ENCODE peak calls at places on chromosomes 3 and 15, in six cellular contexts. H is IMR-90, Q is lower lobe of right lung, O is HCT116, M is ovary, S is neural progenitor cell. I is an unnamed sample.

GRCh38 chr3:129650256-129650872 is 43.9 kb upstream of the PLXND1 start:
- DNase-seq in M (peak; percentile 82), H (peak; percentile 84), S (peak; percentile 75), Q (peak; percentile 57), O (peak; percentile 65), I (no peak)

GRCh38 chr15:59189224-59189623 is 17.4 kb upstream of the LDHAL6B start:
- DNase-seq in O (no peak), H (no peak), Q (no peak), S (no peak), M (no peak), I (no peak)

GRCh38 chr3:5264093-5264610 is 76.6 kb downstream of the EDEM1 start:
- DNase-seq in H (peak; percentile 21), M (no peak), O (no peak), Q (no peak), S (peak; percentile 19), I (no peak)

GRCh38 chr15:65421360-65422215 is 1.2 kb downstream of the IGDCC4 start:
- DNase-seq in O (no peak), H (peak; percentile 73), M (peak; percentile 75), Q (no peak), S (peak; percentile 99), I (peak; percentile 29)

GRCh38 chr3:144636833-144637232 is 665.2 kb downstream of the DIPK2A start:
- DNase-seq in S (peak; percentile 62), M (no peak), Q (no peak), O (peak; percentile 43), H (no peak), I (no peak)

GRCh38 chr3:197297476-197298340 is 704 bp downstream of the DLG1 start:
- DNase-seq in O (peak; percentile 68), H (peak; percentile 82), S (peak; percentile 96), M (peak; percentile 84), Q (peak; percentile 93), I (peak; percentile 89)

GRCh38 chr3:122493296-122493695 is 21.4 kb downstream of the KPNA1 start:
- DNase-seq in M (no peak), S (no peak), H (peak; percentile 47), Q (no peak), O (no peak), I (no peak)

GRCh38 chr15:25795712-25796111 is 67.4 kb downstream of the ATP10A start:
- DNase-seq in S (no peak), Q (no peak), O (no peak), M (no peak), H (no peak), I (no peak)

GRCh38 chr3:186060222-186060621 is 48.7 kb downstream of the ETV5 start:
- DNase-seq in O (no peak), M (no peak), H (no peak), Q (no peak), S (no peak), I (no peak)

GRCh38 chr3:39376929-39377634 is 6.1 kb upstream of the SLC25A38 start:
- DNase-seq in Q (no peak), O (no peak), S (no peak), H (no peak), M (no peak), I (no peak)

GRCh38 chr3:154791611-154792010 is 288.5 kb upstream of the MME start:
- DNase-seq in H (no peak), Q (no peak), S (no peak), M (no peak), O (no peak), I (no peak)

GRCh38 chr3:87047857-87048256 is 56.9 kb upstream of the VGLL3 start:
- DNase-seq in O (no peak), H (no peak), M (no peak), Q (no peak), S (no peak), I (no peak)

GRCh38 chr3:10392906-10393461 is 72.1 kb upstream of the SEC13 start:
- DNase-seq in H (no peak), S (no peak), Q (no peak), M (no peak), O (no peak), I (no peak)
- H3K4me1 ChIP-seq in H (no peaks in the 10 kb centered on the region), S (no peaks in the 10 kb centered on the region), Q (no peaks in the 10 kb centered on the region), M (no peaks in the 10 kb centered on the region), O (no peaks in the 10 kb centered on the region), I (no peaks in the 10 kb centered on the region)

DNA sequence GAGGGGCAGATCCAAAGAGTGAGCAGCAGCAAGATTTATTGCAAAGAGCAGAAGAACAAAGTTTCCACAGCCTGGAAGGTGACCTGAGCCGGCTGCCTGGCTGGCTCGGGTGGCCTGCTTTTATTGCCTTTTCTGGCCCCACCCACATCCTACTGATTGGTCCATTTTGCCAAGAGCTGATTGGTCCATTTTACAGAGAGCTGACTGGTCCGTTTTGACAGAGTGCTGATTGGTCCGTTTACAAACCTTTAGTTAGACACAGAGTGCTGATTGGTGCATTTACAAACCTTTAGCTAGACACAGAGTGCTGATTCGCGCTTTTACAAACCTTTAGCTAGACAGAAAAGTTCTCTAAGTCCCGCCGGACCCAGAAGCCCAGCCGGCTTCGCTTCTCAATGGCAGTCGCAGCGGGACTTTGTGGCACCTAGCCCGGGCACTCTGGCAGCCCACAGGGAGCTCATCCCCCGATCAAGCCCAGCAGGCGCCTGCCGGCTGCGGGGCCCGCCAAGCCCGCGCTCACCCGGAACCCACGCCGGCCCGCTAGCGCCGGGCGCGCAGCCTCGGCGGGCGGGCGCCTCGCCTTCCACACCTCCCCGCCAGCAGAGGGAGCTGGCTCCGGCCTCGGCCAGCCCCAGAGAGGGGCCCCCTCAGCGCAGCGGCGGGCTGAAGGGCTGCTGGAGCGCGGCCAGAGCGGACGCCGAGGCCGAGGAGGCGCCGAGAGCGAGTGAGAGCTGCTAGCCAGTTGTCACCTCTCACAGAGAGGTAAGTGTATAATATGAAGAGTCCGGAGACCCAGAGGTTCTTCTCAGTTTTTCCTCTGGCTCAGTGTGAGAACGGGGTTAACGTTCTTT is 339.2 kb downstream of the CHL1 start:
- DNase-seq in S (peak; percentile 51), Q (peak; percentile 56), M (peak; percentile 18), H (peak; percentile 11), O (no peak), I (peak; percentile 71)
- TF ChIP-seq CTCF in S (peak; percentile 44), Q (peak; percentile 38), M (no peak), H (peak; percentile 34), O (no peak), I (peak; percentile 29)

DNA sequence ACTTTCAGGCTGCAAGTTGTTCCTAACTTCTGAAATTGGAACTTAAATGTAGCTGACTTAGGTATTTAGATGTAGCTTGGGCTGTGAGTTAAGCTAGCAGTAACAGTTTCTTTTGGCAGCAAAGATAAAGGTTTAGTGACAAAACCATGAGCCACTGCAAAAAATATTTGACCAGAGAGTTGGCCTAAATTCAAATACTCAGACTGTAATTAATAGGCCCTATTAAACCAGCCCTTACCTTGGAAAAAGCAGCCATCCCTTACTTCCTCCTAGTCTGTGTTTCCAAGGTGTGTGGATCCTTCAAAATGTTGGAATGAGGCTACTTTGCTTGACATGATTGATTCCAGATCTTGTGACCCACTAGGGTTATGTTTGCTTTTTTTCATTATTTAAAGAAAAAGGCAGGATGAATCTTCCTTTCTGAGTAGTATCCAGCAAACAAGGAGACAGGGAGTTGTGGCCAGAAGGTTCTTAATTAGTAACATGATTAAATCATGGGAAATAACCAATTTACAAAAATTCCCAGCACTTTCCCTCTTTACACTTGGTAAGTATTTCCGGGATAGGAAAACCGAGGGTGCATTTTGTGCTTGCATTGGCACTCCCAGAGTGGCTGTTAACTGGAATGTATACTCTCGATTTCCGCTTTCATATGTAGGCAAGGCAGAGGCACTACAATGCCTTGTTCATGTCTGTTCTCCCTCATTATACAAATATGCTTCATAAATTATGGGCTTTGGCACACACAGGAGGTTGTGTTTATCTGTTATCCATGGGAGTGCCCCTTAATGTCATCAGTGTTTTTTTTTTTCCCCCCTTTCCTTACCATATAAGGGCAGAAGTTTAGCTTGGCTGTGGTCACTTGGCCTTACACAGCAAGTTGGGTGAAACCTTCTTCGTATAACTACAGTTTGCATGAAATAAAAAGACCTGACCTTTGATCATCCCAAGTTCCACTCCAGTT is 8.5 kb downstream of the TPM1 start:
- DNase-seq in M (no peak), Q (no peak), O (no peak), H (peak; percentile 88), S (no peak), I (no peak)
- H3K4me3 ChIP-seq in M (no peak overlapping the region), Q (peak overlapping the region; percentile 100), O (no peak overlapping the region), H (no peak overlapping the region), S (no peak overlapping the region), I (peak overlapping the region; percentile 90)

DNA sequence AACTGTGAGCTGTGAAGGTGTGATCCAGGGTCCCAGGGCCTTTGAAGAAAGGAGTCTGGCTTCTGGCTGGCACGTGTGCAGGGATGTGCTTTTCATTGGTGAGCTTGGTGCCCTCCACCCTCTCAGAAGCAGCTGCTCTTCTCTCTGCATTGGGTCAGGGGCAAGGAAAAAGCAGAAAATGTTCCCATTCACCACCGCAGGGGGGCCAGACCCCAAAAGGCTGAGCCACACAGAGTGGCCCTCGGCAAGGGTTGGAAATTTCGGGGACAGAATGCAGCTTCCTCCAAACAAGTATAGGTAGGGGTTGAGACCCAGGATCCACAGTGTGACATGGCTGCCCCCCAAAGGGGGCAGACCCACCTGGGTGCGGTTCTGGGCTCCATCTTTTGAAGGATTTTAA is 2.5 kb downstream of the CSK start:
- DNase-seq in Q (no peak), O (no peak), S (no peak), M (no peak), H (no peak), I (no peak)
- H3K4me1 ChIP-seq in Q (peaks cover 87% of the 10 kb centered on the region), O (peaks cover 47% of the 10 kb centered on the region), S (peaks cover 30% of the 10 kb centered on the region), M (peaks cover 22% of the 10 kb centered on the region), H (peaks cover 26% of the 10 kb centered on the region), I (peaks cover 30% of the 10 kb centered on the region)

DNA sequence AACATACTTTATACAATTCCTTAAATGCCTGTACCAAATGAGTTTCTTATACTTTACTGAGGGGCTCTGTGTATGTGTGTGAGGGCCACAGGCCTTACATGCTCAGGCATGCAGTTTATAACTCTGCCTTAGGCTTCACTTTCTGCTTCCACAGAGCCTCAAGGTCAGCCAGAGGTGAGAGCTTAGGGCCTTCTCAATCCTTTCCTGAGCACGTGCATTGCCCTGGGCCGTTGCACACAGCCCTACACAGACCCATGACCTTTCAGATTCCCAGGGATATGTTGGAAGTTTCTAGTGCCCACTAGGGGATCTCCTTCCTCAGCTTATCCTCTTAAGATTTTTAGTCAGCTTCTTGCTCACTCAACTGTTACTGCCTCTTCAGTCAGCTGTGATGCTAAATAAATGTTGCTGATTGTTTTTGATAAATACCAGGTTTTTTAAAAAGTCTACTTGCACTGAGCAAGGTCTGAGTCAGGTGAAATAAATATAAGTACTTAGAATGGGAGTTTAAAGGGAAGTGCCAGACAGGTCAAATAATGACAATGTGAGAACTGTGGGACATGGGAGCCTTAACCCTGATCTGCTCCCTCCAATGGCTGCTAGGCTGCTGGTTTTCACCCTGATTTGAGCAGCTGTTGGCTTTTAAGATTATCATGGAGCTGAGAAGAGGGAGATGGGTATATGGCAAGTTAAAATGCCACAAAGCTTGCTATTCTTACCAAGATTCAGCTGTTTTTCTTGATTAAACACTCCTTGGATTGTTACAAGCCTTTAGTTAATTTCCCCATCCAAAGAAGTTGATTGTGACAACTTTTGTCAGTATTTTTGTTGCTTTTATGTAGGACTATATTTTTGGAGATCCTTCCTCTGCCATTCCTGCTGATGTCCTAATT is 169.5 kb downstream of the PLD1 start:
- DNase-seq in O (no peak), Q (no peak), H (peak; percentile 56), M (no peak), S (peak; percentile 23), I (no peak)
- TF ChIP-seq CTCF in O (peak; percentile 11), Q (no peak), H (peak; percentile 32), M (no peak), S (peak; percentile 24), I (no peak)